ENCODE peak calls at places on chromosomes 6 and 20, in ten cellular contexts. C is HCT116; P is CD8-positive, alpha-beta T cell; V is A549; F is AG09309; H is BE2C; J is bronchial epithelial cell; E is left ventricle myocardium inferior; S is kidney epithelial cell; Z is transverse colon. W is an unnamed sample.

GRCh38 chr6:6781172-6781876 is 192.8 kb downstream of the LY86 start:
- DNase-seq in C (peak), P (no peak), V (peak), F (peak), H (no peak), J (peak), E (no peak), S (peak), Z (no peak), W (no peak)

GRCh38 chr20:35307666-35308653 is 15.7 kb upstream of the FAM83C start:
- DNase-seq in C (no peak), P (no peak), V (peak), F (peak), H (no peak), J (peak), E (peak), S (peak), Z (no peak), W (no peak)

GRCh38 chr6:88499845-88500699 is 333.9 kb upstream of the CNR1 start:
- DNase-seq in C (no peak), P (no peak), V (no peak), F (no peak), H (no peak), J (no peak), E (no peak), S (no peak), Z (no peak), W (peak)

GRCh38 chr20:41329435-41330342 is 10.9 kb upstream of the LPIN3 start:
- DNase-seq in C (peak), P (peak), V (peak), F (peak), H (no peak), J (peak), E (peak), S (peak), Z (peak), W (peak)

GRCh38 chr20:4830212-4830607 is 108.5 kb downstream of the PRND start:
- DNase-seq in C (no peak), P (no peak), V (no peak), F (no peak), H (no peak), J (no peak), E (no peak), S (no peak), Z (no peak), W (no peak)

GRCh38 chr6:11096109-11096508 is 2.5 kb downstream of the SMIM13 start:
- DNase-seq in C (peak), P (no peak), V (peak), F (peak), H (peak), J (peak), E (no peak), S (no peak), Z (peak), W (no peak)

GRCh38 chr20:57439993-57440392 is 48.8 kb downstream of the RBM38 start:
- DNase-seq in C (no peak), P (no peak), V (no peak), F (no peak), H (no peak), J (no peak), E (no peak), S (no peak), Z (no peak), W (no peak)

GRCh38 chr20:12409501-12409900 is 491.8 kb downstream of the BTBD3 start:
- DNase-seq in C (no peak), P (no peak), V (no peak), F (no peak), H (no peak), J (peak), E (no peak), S (peak), Z (no peak), W (no peak)

GRCh38 chr6:79076160-79076559 is 1.9 kb downstream of the PHIP start:
- DNase-seq in C (no peak), P (no peak), V (no peak), F (no peak), H (no peak), J (peak), E (no peak), S (no peak), Z (no peak), W (peak)

GRCh38 chr6:166749666-166750065 is 122.6 kb upstream of the RPS6KA2 start:
- DNase-seq in C (no peak), P (no peak), V (no peak), F (no peak), H (no peak), J (no peak), E (no peak), S (no peak), Z (no peak), W (no peak)

GRCh38 chr6:43061861-43062260 is 2.4 kb downstream of the KLC4 start:
- DNase-seq in C (no peak), P (no peak), V (no peak), F (no peak), H (no peak), J (no peak), E (no peak), S (no peak), Z (no peak), W (no peak)

GRCh38 chr6:119521251-119521650 is 171.7 kb upstream of the MAN1A1 start:
- DNase-seq in C (no peak), P (no peak), V (no peak), F (no peak), H (no peak), J (no peak), E (no peak), S (no peak), Z (no peak), W (no peak)

GRCh38 chr20:56373942-56374341 is 15.2 kb downstream of the FAM210B start:
- DNase-seq in C (no peak), P (no peak), V (peak), F (peak), H (no peak), J (peak), E (no peak), S (peak), Z (no peak), W (no peak)

GRCh38 chr20:38658879-38659612 is 57.4 kb downstream of the ARHGAP40 start:
- DNase-seq in C (peak), P (peak), V (peak), F (no peak), H (peak), J (peak), E (no peak), S (no peak), Z (no peak), W (peak)

GRCh38 chr6:32255212-32256153 is 31.6 kb upstream of the NOTCH4 start:
- DNase-seq in C (peak), P (peak), V (peak), F (peak), H (peak), J (peak), E (peak), S (peak), Z (peak), W (peak)

GRCh38 chr20:35145141-35145564 is 2.0 kb downstream of the EDEM2 start:
- DNase-seq in C (peak), P (peak), V (peak), F (no peak), H (no peak), J (peak), E (no peak), S (no peak), Z (no peak), W (peak)

GRCh38 chr6:156028310-156029131 is 572.9 kb upstream of the NOX3 start:
- DNase-seq in C (no peak), P (no peak), V (no peak), F (no peak), H (peak), J (no peak), E (no peak), S (no peak), Z (no peak), W (no peak)

GRCh38 chr6:35036059-35036827 is 104.9 kb downstream of the TCP11 start:
- DNase-seq in C (no peak), P (no peak), V (no peak), F (no peak), H (no peak), J (no peak), E (no peak), S (no peak), Z (no peak), W (no peak)

GRCh38 chr6:44626608-44627007 is 239.1 kb downstream of the CDC5L start:
- DNase-seq in C (no peak), P (no peak), V (no peak), F (no peak), H (no peak), J (no peak), E (no peak), S (no peak), Z (peak), W (no peak)

GRCh38 chr6:156585859-156586258 is 191.3 kb upstream of the ARID1B start:
- DNase-seq in C (no peak), P (no peak), V (no peak), F (no peak), H (peak), J (no peak), E (no peak), S (no peak), Z (no peak), W (no peak)

GRCh38 chr6:162698004-162698403 is 29.6 kb downstream of the PRKN start:
- DNase-seq in C (no peak), P (no peak), V (no peak), F (no peak), H (no peak), J (no peak), E (no peak), S (no peak), Z (no peak), W (no peak)

GRCh38 chr6:129329677-129330076 is 380.3 kb downstream of the ARHGAP18 start:
- DNase-seq in C (no peak), P (no peak), V (no peak), F (no peak), H (no peak), J (no peak), E (no peak), S (no peak), Z (no peak), W (no peak)

GRCh38 chr6:20266851-20267608 is 54.8 kb upstream of the MBOAT1 start:
- DNase-seq in C (peak), P (no peak), V (no peak), F (no peak), H (no peak), J (peak), E (no peak), S (no peak), Z (no peak), W (peak)

GRCh38 chr6:26296857-26297648 is 67.9 kb upstream of the BTN3A2 start:
- DNase-seq in C (no peak), P (no peak), V (no peak), F (no peak), H (no peak), J (peak), E (no peak), S (no peak), Z (no peak), W (no peak)

GRCh38 chr6:154548130-154548830 is 37.8 kb upstream of the CNKSR3 start:
- DNase-seq in C (no peak), P (no peak), V (no peak), F (no peak), H (peak), J (no peak), E (peak), S (no peak), Z (no peak), W (no peak)

GRCh38 chr20:1209447-1210387 is 6.5 kb downstream of the C20orf202 start:
- DNase-seq in C (peak), P (no peak), V (peak), F (no peak), H (no peak), J (peak), E (no peak), S (no peak), Z (no peak), W (no peak)
- TF ChIP-seq CTCF in C (peak), P (no peak), V (peak), F (peak), H (peak), J (no peak), E (peak), S (peak), Z (no peak), W (peak)

GRCh38 chr20:32036716-32037355 is 15.2 kb upstream of the HCK start:
- DNase-seq in C (no peak), P (no peak), V (no peak), F (peak), H (no peak), J (no peak), E (no peak), S (no peak), Z (no peak), W (no peak)

GRCh38 chr20:32035398-32035852 is 16.6 kb upstream of the HCK start:
- DNase-seq in C (no peak), P (no peak), V (no peak), F (no peak), H (no peak), J (no peak), E (no peak), S (no peak), Z (no peak), W (no peak)

GRCh38 chr20:32036252-32036651 is 15.8 kb upstream of the HCK start:
- DNase-seq in C (no peak), P (no peak), V (no peak), F (no peak), H (no peak), J (no peak), E (no peak), S (no peak), Z (no peak), W (no peak)

GRCh38 chr20:32037929-32038328 is 14.1 kb upstream of the HCK start:
- DNase-seq in C (no peak), P (no peak), V (peak), F (peak), H (no peak), J (peak), E (no peak), S (no peak), Z (no peak), W (no peak)

GRCh38 chr20:32034581-32035397 is 17.3 kb upstream of the HCK start:
- DNase-seq in C (no peak), P (no peak), V (peak), F (no peak), H (no peak), J (no peak), E (no peak), S (no peak), Z (no peak), W (no peak)
- TF ChIP-seq CTCF in C (peak), P (no peak), V (peak), F (peak), H (peak), J (peak), E (peak), S (no peak), Z (no peak), W (peak)

DNA sequence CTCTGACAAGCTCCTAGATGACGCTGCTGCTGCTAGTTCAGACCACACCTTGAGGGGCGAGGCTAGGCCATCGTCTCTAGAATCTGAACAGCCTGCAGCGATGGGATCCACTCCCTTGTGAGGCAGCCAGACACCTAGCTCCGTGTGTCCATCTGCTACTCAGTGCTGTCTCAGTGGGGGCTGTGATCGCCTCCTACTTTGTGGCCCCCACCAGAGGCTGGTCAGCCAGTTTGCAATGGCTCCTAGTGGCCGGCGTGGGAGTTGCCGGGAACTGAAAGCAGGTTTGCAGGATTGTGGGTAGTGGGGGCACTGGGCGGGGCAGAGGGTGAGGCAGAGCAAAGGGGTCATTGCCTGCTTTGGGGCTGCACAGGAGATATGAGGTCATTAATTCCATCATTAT is 2.8 kb downstream of the CCN5 start:
- DNase-seq in C (no peak), P (no peak), V (peak), F (no peak), H (no peak), J (no peak), E (no peak), S (no peak), Z (no peak), W (no peak)
- TF ChIP-seq CTCF in C (peak), P (no peak), V (peak), F (peak), H (peak), J (peak), E (peak), S (peak), Z (peak), W (no peak)

DNA sequence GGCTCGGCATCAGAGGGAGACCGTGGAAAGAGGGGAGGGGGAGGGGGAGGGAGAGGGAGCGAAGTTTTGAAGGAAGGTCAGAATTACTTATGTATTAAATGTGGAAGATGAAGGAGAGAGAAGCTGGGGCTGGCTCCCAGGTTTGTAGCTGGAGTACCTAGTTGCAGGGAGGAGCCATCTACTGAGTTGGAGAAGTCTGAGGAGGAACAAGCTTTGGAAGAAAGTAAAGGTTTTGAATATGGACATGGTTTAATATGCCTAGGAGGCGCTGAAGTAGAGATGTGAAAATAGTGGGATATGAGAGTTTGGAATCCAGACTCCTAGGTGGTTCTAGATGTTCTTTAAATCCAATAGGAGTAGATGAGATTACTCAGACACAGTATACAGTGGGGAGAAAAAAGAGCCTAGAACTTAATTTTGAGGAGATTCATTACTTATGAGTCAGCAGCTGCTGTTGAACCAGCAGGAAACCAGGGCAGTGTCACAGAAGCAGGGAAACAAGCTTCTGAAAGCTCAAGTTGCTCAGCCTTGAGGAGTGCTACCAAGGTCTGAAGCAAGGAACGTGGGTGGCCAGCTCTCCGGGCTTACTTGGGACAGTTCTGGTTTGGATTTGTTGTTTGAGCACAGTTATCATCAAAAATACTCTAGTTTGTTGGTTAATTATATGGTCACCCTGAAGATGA is 149.3 kb downstream of the UTRN start:
- DNase-seq in C (no peak), P (no peak), V (no peak), F (peak), H (no peak), J (peak), E (no peak), S (peak), Z (no peak), W (no peak)
- TF ChIP-seq CTCF in C (no peak), P (no peak), V (no peak), F (no peak), H (no peak), J (no peak), E (no peak), S (no peak), Z (no peak), W (no peak)

GRCh38 chr6:36737043-36737785 is 39.6 kb downstream of the RAB44 start:
- DNase-seq in C (no peak), P (no peak), V (no peak), F (no peak), H (peak), J (no peak), E (no peak), S (no peak), Z (no peak), W (no peak)

GRCh38 chr6:36734486-36735060 is 36.9 kb downstream of the RAB44 start:
- DNase-seq in C (no peak), P (no peak), V (no peak), F (no peak), H (no peak), J (no peak), E (no peak), S (no peak), Z (no peak), W (no peak)

GRCh38 chr6:36738108-36738507 is 40.5 kb downstream of the RAB44 start:
- DNase-seq in C (no peak), P (no peak), V (no peak), F (no peak), H (no peak), J (no peak), E (no peak), S (no peak), Z (no peak), W (no peak)

GRCh38 chr6:36733300-36733699 is 35.7 kb downstream of the RAB44 start:
- DNase-seq in C (no peak), P (no peak), V (no peak), F (no peak), H (no peak), J (peak), E (peak), S (no peak), Z (no peak), W (no peak)

DNA sequence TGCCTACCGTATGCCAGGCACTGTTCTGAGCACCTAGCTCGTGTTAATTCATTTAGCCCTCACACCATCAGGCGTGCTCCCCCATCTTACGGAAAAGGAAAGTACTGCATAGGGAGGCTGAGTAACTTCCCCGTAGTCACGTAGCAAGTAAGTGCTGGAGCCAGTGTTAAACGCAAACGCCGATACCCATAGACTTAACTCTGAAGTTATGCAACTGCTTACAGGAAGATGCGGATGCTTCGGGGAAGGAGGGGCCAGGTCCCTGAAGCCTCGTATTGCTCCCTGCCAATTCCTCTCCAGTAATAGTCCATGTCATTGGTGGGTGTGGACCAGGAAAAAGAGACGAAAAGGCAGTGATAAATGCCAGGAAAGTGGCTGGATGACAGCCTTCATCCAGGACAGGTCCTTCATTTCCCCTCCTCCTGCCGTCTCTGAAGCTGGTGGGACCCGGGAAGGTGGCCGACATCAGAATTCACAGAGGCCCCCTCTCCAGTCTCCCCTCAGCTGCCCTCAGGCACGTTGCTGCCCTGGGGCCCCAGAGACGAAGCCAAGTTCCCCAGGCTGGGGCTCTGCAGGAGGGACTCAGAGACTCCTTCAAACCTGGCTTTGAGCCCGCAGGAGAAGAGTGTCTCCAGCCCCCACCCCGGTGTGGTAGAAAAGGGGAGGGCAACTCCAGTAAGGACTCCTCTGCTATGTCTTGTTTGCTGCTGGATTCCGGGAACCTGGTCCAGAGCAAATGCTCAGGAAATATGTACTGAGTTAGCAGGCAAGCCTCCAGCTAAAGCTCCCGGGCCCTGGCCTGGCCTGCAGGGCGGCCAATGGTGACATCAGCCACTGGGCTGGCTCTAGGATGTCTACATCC is 37.7 kb downstream of the RAB44 start:
- DNase-seq in C (no peak), P (no peak), V (no peak), F (peak), H (no peak), J (peak), E (peak), S (no peak), Z (peak), W (peak)
- TF ChIP-seq CTCF in C (no peak), P (no peak), V (no peak), F (peak), H (no peak), J (peak), E (peak), S (no peak), Z (no peak), W (no peak)

GRCh38 chr6:117409420-117409819 is 16.3 kb downstream of the ROS1 start:
- DNase-seq in C (no peak), P (no peak), V (no peak), F (no peak), H (no peak), J (no peak), E (no peak), S (no peak), Z (no peak), W (no peak)

GRCh38 chr6:117409863-117410262 is 15.9 kb downstream of the ROS1 start:
- DNase-seq in C (no peak), P (no peak), V (no peak), F (no peak), H (no peak), J (no peak), E (no peak), S (no peak), Z (no peak), W (no peak)

GRCh38 chr6:117401799-117402198 is 23.9 kb downstream of the ROS1 start:
- DNase-seq in C (no peak), P (no peak), V (no peak), F (no peak), H (no peak), J (no peak), E (no peak), S (no peak), Z (no peak), W (no peak)

GRCh38 chr6:117399924-117400323 is 25.8 kb downstream of the ROS1 start:
- DNase-seq in C (no peak), P (no peak), V (peak), F (no peak), H (no peak), J (peak), E (no peak), S (no peak), Z (no peak), W (no peak)

DNA sequence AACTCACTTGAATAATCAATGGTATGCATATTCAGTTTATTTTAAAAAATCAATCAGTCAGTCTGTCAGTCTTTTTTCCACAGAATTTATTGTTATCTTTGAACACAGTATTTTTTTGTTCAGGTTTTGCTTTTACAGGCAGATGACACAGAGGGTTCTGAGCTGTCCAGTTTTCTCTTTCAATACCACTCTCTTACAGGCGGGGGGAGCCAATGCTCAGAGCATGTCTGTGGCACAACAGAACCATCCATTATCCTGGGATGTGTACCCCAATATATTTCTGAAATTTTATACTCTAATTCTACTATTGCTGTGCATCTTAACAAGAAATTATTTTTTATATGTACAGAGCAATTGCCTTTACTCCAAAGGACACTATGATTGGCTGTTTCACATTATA is 21.2 kb downstream of the ROS1 start:
- DNase-seq in C (no peak), P (no peak), V (no peak), F (no peak), H (no peak), J (peak), E (no peak), S (no peak), Z (no peak), W (no peak)
- TF ChIP-seq CTCF in C (peak), P (no peak), V (no peak), F (peak), H (no peak), J (peak), E (no peak), S (no peak), Z (no peak), W (no peak)